ENCODE peak calls at places on chromosome 2, in five cellular contexts. P, M, A, G and C are unnamed samples.

GRCh38 chr2:128315829-128316776 is 2.6 kb downstream of the HS6ST1 start:
- DNase-seq in P (no peak), M (peak), A (peak), G (no peak), C (no peak)

GRCh38 chr2:67917332-67918054 is 145.3 kb downstream of the C1D start:
- DNase-seq in G (no peak), P (no peak), M (peak), A (no peak), C (peak)

GRCh38 chr2:26527726-26528125 is 49.8 kb upstream of the OTOF start:
- DNase-seq in A (no peak), P (no peak), G (no peak), M (no peak), C (no peak)

GRCh38 chr2:46849741-46850474 is 65.7 kb downstream of the MCFD2 start:
- DNase-seq in M (peak), G (no peak), P (no peak), A (no peak), C (no peak)

GRCh38 chr2:101887328-101887727 is 104.4 kb upstream of the IL1R2 start:
- DNase-seq in M (no peak), G (no peak), P (no peak), A (no peak), C (no peak)

GRCh38 chr2:127623388-127624320 is 22.3 kb upstream of the GPR17 start:
- DNase-seq in G (no peak), A (no peak), M (peak), P (peak), C (no peak)

GRCh38 chr2:229725716-229726346 is 11.5 kb upstream of the DNER start:
- DNase-seq in A (no peak), P (no peak), M (peak), G (no peak), C (no peak)

GRCh38 chr2:232534940-232535735 is 4.4 kb upstream of the CHRNG start:
- DNase-seq in M (no peak), G (no peak), P (no peak), A (no peak), C (no peak)

GRCh38 chr2:63163231-63163845 is 112.7 kb downstream of the OTX1 start:
- DNase-seq in M (no peak), A (no peak), G (no peak), P (no peak), C (no peak)

GRCh38 chr2:85308951-85309555 is 18.7 kb downstream of the TGOLN2 start:
- DNase-seq in M (peak), G (no peak), A (no peak), P (no peak), C (no peak)

GRCh38 chr2:183037281-183037659 is 987 bp downstream of the NCKAP1 start:
- DNase-seq in G (no peak), P (no peak), A (no peak), M (peak), C (peak)

GRCh38 chr2:223008936-223009335 is 43.1 kb upstream of the KCNE4 start:
- DNase-seq in M (no peak), P (no peak), A (no peak), G (no peak), C (no peak)

GRCh38 chr2:151632993-151633592 is 101.2 kb downstream of the NEB start:
- DNase-seq in M (peak), P (no peak), G (no peak), A (no peak), C (peak)

GRCh38 chr2:64268330-64268729 is 124.1 kb upstream of the PELI1 start:
- DNase-seq in P (no peak), G (no peak), M (no peak), A (no peak), C (no peak)

GRCh38 chr2:168159754-168160585 is 87.4 kb downstream of the STK39 start:
- DNase-seq in M (no peak), G (no peak), P (no peak), A (no peak), C (no peak)

GRCh38 chr2:210224660-210225460 is at the start of gene ACADL:
- DNase-seq in M (peak), P (peak), G (peak), A (peak), C (peak)

GRCh38 chr2:237996041-237996593 is 29.3 kb downstream of the UBE2F start:
- DNase-seq in A (no peak), P (no peak), G (no peak), M (peak), C (peak)

GRCh38 chr2:100703213-100703612 is 116.7 kb upstream of the NPAS2 start:
- DNase-seq in G (no peak), A (peak), M (no peak), P (no peak), C (no peak)

GRCh38 chr2:100852999-100853908 is 33.3 kb downstream of the NPAS2 start:
- DNase-seq in G (no peak), P (peak), M (peak), A (no peak), C (no peak)

GRCh38 chr2:162261032-162261945 is 18.0 kb upstream of the FAP start:
- DNase-seq in M (peak), P (no peak), G (no peak), A (no peak), C (no peak)

GRCh38 chr2:167398791-167399371 is 510.6 kb downstream of the XIRP2 start:
- DNase-seq in P (no peak), G (no peak), A (no peak), M (no peak), C (no peak)

GRCh38 chr2:76599732-76600368 is 889.1 kb upstream of the GCFC2 start:
- DNase-seq in P (peak), G (peak), A (no peak), M (peak), C (peak)

GRCh38 chr2:9201185-9201891 is 5.3 kb upstream of the ASAP2 start:
- DNase-seq in A (peak), G (no peak), M (peak), P (no peak), C (peak)

GRCh38 chr2:135023886-135024285 is 23.4 kb downstream of the MAP3K19 start:
- DNase-seq in P (no peak), A (no peak), G (no peak), M (no peak), C (no peak)

GRCh38 chr2:217724436-217724835 is 278.4 kb downstream of the TNS1 start:
- DNase-seq in G (no peak), M (no peak), A (no peak), P (no peak), C (no peak)

GRCh38 chr2:190781604-190782198 is 98.9 kb upstream of the GLS start:
- DNase-seq in M (peak), G (peak), P (no peak), A (no peak), C (peak)

GRCh38 chr2:62309465-62310091 is 113.7 kb downstream of the B3GNT2 start:
- DNase-seq in M (no peak), A (no peak), G (no peak), P (peak), C (no peak)

GRCh38 chr2:187618813-187619212 is 64.6 kb upstream of the TFPI start:
- DNase-seq in M (no peak), P (no peak), G (no peak), A (no peak), C (no peak)

GRCh38 chr2:138276367-138276766 is 225.2 kb upstream of the SPOPL start:
- DNase-seq in P (no peak), G (no peak), M (no peak), A (no peak), C (peak)

GRCh38 chr2:29247336-29247914 is 132.2 kb downstream of the CLIP4 start:
- DNase-seq in A (no peak), M (no peak), P (no peak), G (no peak), C (no peak)

GRCh38 chr2:240377366-240377765 is 58.1 kb upstream of the GPC1 start:
- DNase-seq in G (no peak), M (no peak), A (no peak), P (no peak), C (no peak)

GRCh38 chr2:14828223-14828622 is 195.7 kb downstream of the LRATD1 start:
- DNase-seq in P (no peak), G (no peak), A (no peak), M (no peak), C (no peak)

GRCh38 chr2:16169381-16169960 is 229.1 kb downstream of the MYCN start:
- DNase-seq in M (no peak), P (no peak), A (peak), G (no peak), C (no peak)

GRCh38 chr2:37641582-37642111 is 29.8 kb downstream of the CDC42EP3 start:
- DNase-seq in A (no peak), G (no peak), M (peak), P (no peak), C (no peak)

GRCh38 chr2:239337122-239337876 is 63.5 kb downstream of the HDAC4 start:
- DNase-seq in P (no peak), A (no peak), M (no peak), G (no peak), C (no peak)

GRCh38 chr2:39511786-39512433 is 74.8 kb upstream of the MAP4K3 start:
- DNase-seq in G (peak), M (peak), A (no peak), P (no peak), C (peak)

GRCh38 chr2:217797170-217797569 is 205.6 kb downstream of the TNS1 start:
- DNase-seq in G (no peak), P (no peak), A (no peak), M (no peak), C (no peak)

GRCh38 chr2:8264981-8265380 is 416.9 kb upstream of the ID2 start:
- DNase-seq in G (no peak), M (no peak), P (no peak), A (no peak), C (no peak)

GRCh38 chr2:181904022-181904632 is 12.6 kb downstream of the ITPRID2 start:
- DNase-seq in G (peak), A (no peak), P (no peak), M (peak), C (peak)

GRCh38 chr2:221705478-221705877 is 133.4 kb upstream of the EPHA4 start:
- DNase-seq in M (no peak), P (no peak), G (no peak), A (no peak), C (no peak)
- H2BK12ac ChIP-seq in M (no peak), P (no peak), G (no peak), A (no peak), C (no peak)

GRCh38 chr2:20667531-20668401 is 822 bp downstream of the GDF7 start:
- DNase-seq in M (no peak), A (peak), P (no peak), G (no peak), C (no peak)
- H2AK5ac ChIP-seq in M (no peak), A (no peak), P (no peak), G (peak), C (no peak)

GRCh38 chr2:3972377-3972776 is 269.0 kb downstream of the DCDC2C start:
- DNase-seq in M (no peak), P (no peak), A (no peak), G (no peak), C (no peak)
- H2BK12ac ChIP-seq in M (no peak), P (no peak), A (no peak), G (peak), C (no peak)

DNA sequence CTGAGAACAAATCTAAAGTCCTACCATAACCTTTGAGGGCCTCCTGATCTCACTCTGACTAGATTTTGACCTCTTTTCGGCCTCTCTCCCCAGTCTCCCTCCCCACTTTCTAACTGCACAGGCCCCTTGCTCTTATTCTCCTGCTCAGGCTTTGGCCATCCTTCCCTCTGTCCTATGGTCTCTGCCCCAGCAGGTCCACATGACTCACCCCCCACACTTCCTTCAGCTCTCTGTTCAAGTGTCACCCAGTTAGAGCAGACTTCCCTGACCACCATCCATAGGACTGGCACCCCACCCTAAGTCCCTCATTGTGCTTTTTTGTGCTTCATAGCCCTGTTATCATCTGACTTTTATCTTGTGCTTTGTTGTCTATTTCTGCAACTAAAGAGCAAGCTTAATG is 41.2 kb upstream of the NT5C1B start:
- DNase-seq in P (no peak), A (no peak), G (no peak), M (no peak), C (no peak)
- H2AK5ac ChIP-seq in P (no peak), A (no peak), G (no peak), M (no peak), C (no peak)